ENCODE peak calls at places on chromosomes 16 and 17, in eight cellular contexts. One of them, this sample, is unnamed.

GRCh38 chr16:24688359-24688758 is 41.1 kb upstream of the TNRC6A start:
- DNase-seq in sigmoid colon: no peak
- DNase-seq in left lung: no peak
- DNase-seq in ascending aorta: no peak
- DNase-seq in ovary: no peak
- DNase-seq in Peyer's patch: no peak
- DNase-seq in gastrocnemius medialis: no peak
- DNase-seq in CD4-positive, CD25-positive, alpha-beta regulatory T cell: no peak
- DNase-seq in this sample: no peak

GRCh38 chr17:50920891-50921595 is 54.9 kb upstream of the TOB1 start:
- DNase-seq in sigmoid colon: no peak
- DNase-seq in CD4-positive, CD25-positive, alpha-beta regulatory T cell: no peak
- DNase-seq in gastrocnemius medialis: no peak
- DNase-seq in Peyer's patch: no peak
- DNase-seq in ascending aorta: no peak
- DNase-seq in ovary: no peak
- DNase-seq in left lung: no peak
- DNase-seq in this sample: no peak

GRCh38 chr16:81401035-81401950 is 43.3 kb upstream of the CMIP start:
- DNase-seq in gastrocnemius medialis: no peak
- DNase-seq in ovary: peak; percentile 34
- DNase-seq in Peyer's patch: no peak
- DNase-seq in sigmoid colon: peak; percentile 64
- DNase-seq in left lung: no peak
- DNase-seq in ascending aorta: no peak
- DNase-seq in CD4-positive, CD25-positive, alpha-beta regulatory T cell: no peak
- DNase-seq in this sample: peak; percentile 65

GRCh38 chr17:40093580-40094201 is 6.7 kb downstream of the NR1D1 start:
- DNase-seq in left lung: no peak
- DNase-seq in Peyer's patch: no peak
- DNase-seq in ovary: no peak
- DNase-seq in ascending aorta: no peak
- DNase-seq in sigmoid colon: peak; percentile 75
- DNase-seq in gastrocnemius medialis: peak; percentile 81
- DNase-seq in CD4-positive, CD25-positive, alpha-beta regulatory T cell: no peak
- DNase-seq in this sample: peak; percentile 63

GRCh38 chr16:69064164-69064563 is 41.3 kb upstream of the HAS3 start:
- DNase-seq in ascending aorta: no peak
- DNase-seq in CD4-positive, CD25-positive, alpha-beta regulatory T cell: no peak
- DNase-seq in left lung: no peak
- DNase-seq in Peyer's patch: no peak
- DNase-seq in gastrocnemius medialis: peak; percentile 6
- DNase-seq in sigmoid colon: no peak
- DNase-seq in ovary: no peak
- DNase-seq in this sample: no peak

GRCh38 chr16:49876716-49877129 is 20.8 kb upstream of the ZNF423 start:
- DNase-seq in ovary: peak; percentile 68
- DNase-seq in gastrocnemius medialis: no peak
- DNase-seq in CD4-positive, CD25-positive, alpha-beta regulatory T cell: no peak
- DNase-seq in sigmoid colon: peak; percentile 84
- DNase-seq in Peyer's patch: no peak
- DNase-seq in ascending aorta: no peak
- DNase-seq in left lung: peak; percentile 89
- DNase-seq in this sample: peak; percentile 84

GRCh38 chr17:18896146-18896545 is 38.2 kb downstream of the PRPSAP2 start:
- DNase-seq in ovary: no peak
- DNase-seq in left lung: no peak
- DNase-seq in sigmoid colon: no peak
- DNase-seq in ascending aorta: no peak
- DNase-seq in gastrocnemius medialis: no peak
- DNase-seq in Peyer's patch: no peak
- DNase-seq in CD4-positive, CD25-positive, alpha-beta regulatory T cell: no peak
- DNase-seq in this sample: no peak

GRCh38 chr16:88869673-88869980 is 3.2 kb upstream of the PABPN1L start:
- DNase-seq in gastrocnemius medialis: no peak
- DNase-seq in ovary: no peak
- DNase-seq in sigmoid colon: no peak
- DNase-seq in left lung: no peak
- DNase-seq in Peyer's patch: no peak
- DNase-seq in ascending aorta: no peak
- DNase-seq in CD4-positive, CD25-positive, alpha-beta regulatory T cell: no peak
- DNase-seq in this sample: peak; percentile 68

GRCh38 chr17:32627233-32628008 is 140.6 kb downstream of the CDK5R1 start:
- DNase-seq in ascending aorta: no peak
- DNase-seq in ovary: peak; percentile 60
- DNase-seq in Peyer's patch: no peak
- DNase-seq in CD4-positive, CD25-positive, alpha-beta regulatory T cell: no peak
- DNase-seq in left lung: no peak
- DNase-seq in sigmoid colon: no peak
- DNase-seq in gastrocnemius medialis: no peak
- DNase-seq in this sample: no peak

GRCh38 chr16:85484337-85485295 is 128.5 kb upstream of the GSE1 start:
- DNase-seq in sigmoid colon: no peak
- DNase-seq in left lung: peak; percentile 88
- DNase-seq in ascending aorta: no peak
- DNase-seq in gastrocnemius medialis: no peak
- DNase-seq in ovary: no peak
- DNase-seq in CD4-positive, CD25-positive, alpha-beta regulatory T cell: no peak
- DNase-seq in Peyer's patch: no peak
- DNase-seq in this sample: no peak

GRCh38 chr16:49281843-49282642 is 405 bp upstream of the CBLN1 start:
- DNase-seq in left lung: peak; percentile 90
- DNase-seq in CD4-positive, CD25-positive, alpha-beta regulatory T cell: peak; percentile 58
- DNase-seq in ascending aorta: no peak
- DNase-seq in ovary: no peak
- DNase-seq in gastrocnemius medialis: peak; percentile 54
- DNase-seq in sigmoid colon: peak; percentile 88
- DNase-seq in Peyer's patch: peak; percentile 16
- DNase-seq in this sample: peak; percentile 91

GRCh38 chr16:65728652-65729051 is 606.8 kb upstream of the CDH11 start:
- DNase-seq in ascending aorta: no peak
- DNase-seq in left lung: no peak
- DNase-seq in gastrocnemius medialis: no peak
- DNase-seq in Peyer's patch: no peak
- DNase-seq in CD4-positive, CD25-positive, alpha-beta regulatory T cell: no peak
- DNase-seq in sigmoid colon: no peak
- DNase-seq in ovary: no peak
- DNase-seq in this sample: no peak

GRCh38 chr16:81324808-81325207 is 10.0 kb downstream of the GAN start:
- DNase-seq in CD4-positive, CD25-positive, alpha-beta regulatory T cell: no peak
- DNase-seq in Peyer's patch: no peak
- DNase-seq in gastrocnemius medialis: no peak
- DNase-seq in left lung: no peak
- DNase-seq in ovary: no peak
- DNase-seq in sigmoid colon: peak; percentile 65
- DNase-seq in ascending aorta: no peak
- DNase-seq in this sample: no peak

GRCh38 chr17:35749560-35750412 is 3.3 kb downstream of the GAS2L2 start:
- DNase-seq in Peyer's patch: no peak
- DNase-seq in left lung: peak; percentile 73
- DNase-seq in CD4-positive, CD25-positive, alpha-beta regulatory T cell: no peak
- DNase-seq in sigmoid colon: no peak
- DNase-seq in ascending aorta: no peak
- DNase-seq in ovary: no peak
- DNase-seq in gastrocnemius medialis: no peak
- DNase-seq in this sample: peak; percentile 69

GRCh38 chr17:78883090-78883532 is 19.9 kb downstream of the CEP295NL start:
- DNase-seq in ovary: peak; percentile 65
- DNase-seq in sigmoid colon: peak; percentile 90
- DNase-seq in gastrocnemius medialis: peak; percentile 50
- DNase-seq in Peyer's patch: no peak
- DNase-seq in CD4-positive, CD25-positive, alpha-beta regulatory T cell: peak; percentile 38
- DNase-seq in ascending aorta: peak; percentile 77
- DNase-seq in left lung: peak; percentile 93
- DNase-seq in this sample: peak; percentile 87

GRCh38 chr17:68709995-68710780 is 109.0 kb upstream of the FAM20A start:
- DNase-seq in CD4-positive, CD25-positive, alpha-beta regulatory T cell: no peak
- DNase-seq in sigmoid colon: no peak
- DNase-seq in Peyer's patch: no peak
- DNase-seq in left lung: no peak
- DNase-seq in ovary: no peak
- DNase-seq in gastrocnemius medialis: no peak
- DNase-seq in ascending aorta: no peak
- DNase-seq in this sample: no peak

GRCh38 chr17:41907185-41907556 is 11.6 kb downstream of the ACLY start:
- DNase-seq in left lung: no peak
- DNase-seq in CD4-positive, CD25-positive, alpha-beta regulatory T cell: no peak
- DNase-seq in Peyer's patch: no peak
- DNase-seq in gastrocnemius medialis: no peak
- DNase-seq in sigmoid colon: no peak
- DNase-seq in ovary: no peak
- DNase-seq in ascending aorta: no peak
- DNase-seq in this sample: no peak

GRCh38 chr16:50841081-50841886 is 99.4 kb downstream of the CYLD start:
- DNase-seq in ovary: no peak
- DNase-seq in sigmoid colon: no peak
- DNase-seq in left lung: no peak
- DNase-seq in Peyer's patch: no peak
- DNase-seq in ascending aorta: no peak
- DNase-seq in CD4-positive, CD25-positive, alpha-beta regulatory T cell: peak; percentile 52
- DNase-seq in gastrocnemius medialis: no peak
- DNase-seq in this sample: no peak

GRCh38 chr17:37458805-37459204 is 30.9 kb upstream of the DUSP14 start:
- DNase-seq in ascending aorta: no peak
- DNase-seq in gastrocnemius medialis: no peak
- DNase-seq in ovary: no peak
- DNase-seq in CD4-positive, CD25-positive, alpha-beta regulatory T cell: no peak
- DNase-seq in left lung: no peak
- DNase-seq in sigmoid colon: no peak
- DNase-seq in Peyer's patch: no peak
- DNase-seq in this sample: no peak

GRCh38 chr17:50920041-50920410 is 53.9 kb upstream of the TOB1 start:
- DNase-seq in sigmoid colon: no peak
- DNase-seq in gastrocnemius medialis: no peak
- DNase-seq in ovary: no peak
- DNase-seq in ascending aorta: no peak
- DNase-seq in Peyer's patch: no peak
- DNase-seq in CD4-positive, CD25-positive, alpha-beta regulatory T cell: no peak
- DNase-seq in left lung: no peak
- DNase-seq in this sample: no peak

GRCh38 chr16:87790278-87791023 is 24.7 kb upstream of the KLHDC4 start:
- DNase-seq in gastrocnemius medialis: no peak
- DNase-seq in Peyer's patch: no peak
- DNase-seq in ovary: peak; percentile 58
- DNase-seq in ascending aorta: no peak
- DNase-seq in CD4-positive, CD25-positive, alpha-beta regulatory T cell: no peak
- DNase-seq in sigmoid colon: peak; percentile 94
- DNase-seq in left lung: no peak
- DNase-seq in this sample: no peak

GRCh38 chr17:18257268-18257681 is 1.3 kb downstream of the FLII start:
- DNase-seq in gastrocnemius medialis: no peak
- DNase-seq in Peyer's patch: no peak
- DNase-seq in ovary: no peak
- DNase-seq in ascending aorta: no peak
- DNase-seq in sigmoid colon: no peak
- DNase-seq in left lung: no peak
- DNase-seq in CD4-positive, CD25-positive, alpha-beta regulatory T cell: peak; percentile 20
- DNase-seq in this sample: peak; percentile 53

GRCh38 chr16:13909872-13910303 is 10.1 kb upstream of the ERCC4 start:
- DNase-seq in Peyer's patch: no peak
- DNase-seq in gastrocnemius medialis: no peak
- DNase-seq in left lung: no peak
- DNase-seq in ovary: peak; percentile 58
- DNase-seq in CD4-positive, CD25-positive, alpha-beta regulatory T cell: no peak
- DNase-seq in ascending aorta: peak; percentile 61
- DNase-seq in sigmoid colon: peak; percentile 68
- DNase-seq in this sample: peak; percentile 82

GRCh38 chr16:30184430-30185140 is 1.2 kb downstream of the CORO1A start:
- DNase-seq in ovary: peak; percentile 29
- DNase-seq in left lung: peak; percentile 90
- DNase-seq in Peyer's patch: peak; percentile 62
- DNase-seq in sigmoid colon: peak; percentile 71
- DNase-seq in ascending aorta: no peak
- DNase-seq in CD4-positive, CD25-positive, alpha-beta regulatory T cell: peak; percentile 72
- DNase-seq in gastrocnemius medialis: no peak
- DNase-seq in this sample: peak; percentile 21
- H3K9me3 ChIP-seq in ovary: no peaks in the 10 kb centered on the region
- H3K9me3 ChIP-seq in left lung: no peaks in the 10 kb centered on the region
- H3K9me3 ChIP-seq in Peyer's patch: no peaks in the 10 kb centered on the region
- H3K9me3 ChIP-seq in sigmoid colon: no peaks in the 10 kb centered on the region
- H3K9me3 ChIP-seq in ascending aorta: no peaks in the 10 kb centered on the region
- H3K9me3 ChIP-seq in CD4-positive, CD25-positive, alpha-beta regulatory T cell: no peaks in the 10 kb centered on the region
- H3K9me3 ChIP-seq in gastrocnemius medialis: no peaks in the 10 kb centered on the region
- H3K9me3 ChIP-seq in this sample: no peaks in the 10 kb centered on the region

GRCh38 chr16:31713945-31714898 is 159.4 kb upstream of the ZNF267 start:
- DNase-seq in sigmoid colon: no peak
- DNase-seq in ascending aorta: no peak
- DNase-seq in Peyer's patch: no peak
- DNase-seq in ovary: no peak
- DNase-seq in CD4-positive, CD25-positive, alpha-beta regulatory T cell: peak; percentile 16
- DNase-seq in gastrocnemius medialis: no peak
- DNase-seq in left lung: peak; percentile 29
- DNase-seq in this sample: no peak

GRCh38 chr16:31713071-31713944 is 160.3 kb upstream of the ZNF267 start:
- DNase-seq in left lung: peak; percentile 91
- DNase-seq in ascending aorta: peak; percentile 80
- DNase-seq in Peyer's patch: peak; percentile 95
- DNase-seq in sigmoid colon: peak; percentile 97
- DNase-seq in CD4-positive, CD25-positive, alpha-beta regulatory T cell: peak; percentile 95
- DNase-seq in gastrocnemius medialis: peak; percentile 87
- DNase-seq in ovary: peak; percentile 90
- DNase-seq in this sample: peak; percentile 94

GRCh38 chr16:31714899-31715504 is 158.6 kb upstream of the ZNF267 start:
- DNase-seq in gastrocnemius medialis: no peak
- DNase-seq in ovary: no peak
- DNase-seq in sigmoid colon: no peak
- DNase-seq in left lung: no peak
- DNase-seq in Peyer's patch: no peak
- DNase-seq in CD4-positive, CD25-positive, alpha-beta regulatory T cell: no peak
- DNase-seq in ascending aorta: no peak
- DNase-seq in this sample: no peak

GRCh38 chr16:31715915-31716314 is 157.7 kb upstream of the ZNF267 start:
- DNase-seq in left lung: no peak
- DNase-seq in gastrocnemius medialis: no peak
- DNase-seq in sigmoid colon: no peak
- DNase-seq in Peyer's patch: no peak
- DNase-seq in ovary: no peak
- DNase-seq in CD4-positive, CD25-positive, alpha-beta regulatory T cell: no peak
- DNase-seq in ascending aorta: no peak
- DNase-seq in this sample: no peak

GRCh38 chr16:31718998-31719397 is 154.6 kb upstream of the ZNF267 start:
- DNase-seq in left lung: no peak
- DNase-seq in Peyer's patch: no peak
- DNase-seq in sigmoid colon: no peak
- DNase-seq in ovary: no peak
- DNase-seq in ascending aorta: no peak
- DNase-seq in gastrocnemius medialis: no peak
- DNase-seq in CD4-positive, CD25-positive, alpha-beta regulatory T cell: no peak
- DNase-seq in this sample: no peak
- H3K9me3 ChIP-seq in left lung: peaks cover 18% of the 10 kb centered on the region
- H3K9me3 ChIP-seq in Peyer's patch: no peaks in the 10 kb centered on the region
- H3K9me3 ChIP-seq in sigmoid colon: no peaks in the 10 kb centered on the region
- H3K9me3 ChIP-seq in ovary: no peaks in the 10 kb centered on the region
- H3K9me3 ChIP-seq in ascending aorta: no peaks in the 10 kb centered on the region
- H3K9me3 ChIP-seq in gastrocnemius medialis: no peaks in the 10 kb centered on the region
- H3K9me3 ChIP-seq in CD4-positive, CD25-positive, alpha-beta regulatory T cell: peaks cover 22% of the 10 kb centered on the region
- H3K9me3 ChIP-seq in this sample: no peaks in the 10 kb centered on the region

GRCh38 chr17:48488548-48489106 is 42.2 kb downstream of the HOXB1 start:
- DNase-seq in ovary: no peak
- DNase-seq in CD4-positive, CD25-positive, alpha-beta regulatory T cell: peak; percentile 64
- DNase-seq in sigmoid colon: peak; percentile 41
- DNase-seq in ascending aorta: no peak
- DNase-seq in Peyer's patch: no peak
- DNase-seq in gastrocnemius medialis: no peak
- DNase-seq in left lung: no peak
- DNase-seq in this sample: no peak
- H3K9me3 ChIP-seq in ovary: no peaks in the 10 kb centered on the region
- H3K9me3 ChIP-seq in CD4-positive, CD25-positive, alpha-beta regulatory T cell: no peaks in the 10 kb centered on the region
- H3K9me3 ChIP-seq in sigmoid colon: no peaks in the 10 kb centered on the region
- H3K9me3 ChIP-seq in ascending aorta: no peaks in the 10 kb centered on the region
- H3K9me3 ChIP-seq in Peyer's patch: no peaks in the 10 kb centered on the region
- H3K9me3 ChIP-seq in gastrocnemius medialis: no peaks in the 10 kb centered on the region
- H3K9me3 ChIP-seq in left lung: no peaks in the 10 kb centered on the region
- H3K9me3 ChIP-seq in this sample: no peaks in the 10 kb centered on the region

GRCh38 chr17:61617261-61617660 is 26.2 kb upstream of the NACA2 start:
- DNase-seq in ovary: no peak
- DNase-seq in Peyer's patch: no peak
- DNase-seq in CD4-positive, CD25-positive, alpha-beta regulatory T cell: no peak
- DNase-seq in sigmoid colon: no peak
- DNase-seq in ascending aorta: no peak
- DNase-seq in gastrocnemius medialis: no peak
- DNase-seq in left lung: no peak
- DNase-seq in this sample: no peak
- H3K9me3 ChIP-seq in ovary: no peaks in the 10 kb centered on the region
- H3K9me3 ChIP-seq in Peyer's patch: no peaks in the 10 kb centered on the region
- H3K9me3 ChIP-seq in CD4-positive, CD25-positive, alpha-beta regulatory T cell: peaks cover 5% of the 10 kb centered on the region
- H3K9me3 ChIP-seq in sigmoid colon: peaks cover 7% of the 10 kb centered on the region
- H3K9me3 ChIP-seq in ascending aorta: no peaks in the 10 kb centered on the region
- H3K9me3 ChIP-seq in gastrocnemius medialis: no peaks in the 10 kb centered on the region
- H3K9me3 ChIP-seq in left lung: peaks cover 23% of the 10 kb centered on the region
- H3K9me3 ChIP-seq in this sample: no peaks in the 10 kb centered on the region

This sample was measured in right cardiac atrium.